ENCODE peak calls at places on chromosomes 12 and 14, in ten cellular contexts. B is stimulated activated naive CD8-positive, alpha-beta T cell treated with anti-CD3 and anti-CD28 coated beads, Interleukin-15, Interleukin-2, amounts not matched to agents 100 U/mL and 50 U/mL, for 24 hours; E is gastroesophageal sphincter; G is heart left ventricle; T is activated CD8-positive, alpha-beta T cell treated with anti-CD3 and anti-CD28 coated beads, Interleukin-2, amount 10 ng/mL, durations not matched to agents 7 days and 5 days; O is Right ventricle myocardium superior; M is CD8-positive, alpha-beta T cell; D is activated CD4-positive, alpha-beta T cell treated with anti-CD3 and anti-CD28 coated beads for 36 hours; Y is activated T-cell treated with anti-CD3 and anti-CD28 coated beads, Interleukin-2, amount 50 U/mL, for 72 hours; Z is SK-N-SH treated with all-trans-retinoic acid at 6 μM for 48 hours. K is an unnamed sample.

GRCh38 chr12:53660064-53660463 is 15.8 kb downstream of the ATP5MC2 start:
- ATAC-seq in O (peak; percentile 65), E (no peak), B (no peak), Y (no peak), D (no peak), Z (peak; percentile 35), M (no peak), G (peak; percentile 73), T (no peak), K (no peak)

GRCh38 chr12:93219947-93220346 is 157.8 kb upstream of the NUDT4 start:
- ATAC-seq in O (peak; percentile 92), Z (no peak), Y (no peak), T (no peak), D (no peak), B (no peak), E (no peak), M (no peak), G (peak; percentile 97), K (no peak)

GRCh38 chr14:56555921-56556570 is 23.6 kb upstream of the TMEM260 start:
- ATAC-seq in E (no peak), B (no peak), D (no peak), M (no peak), O (no peak), G (no peak), T (no peak), Y (peak; percentile 70), Z (peak; percentile 82), K (peak; percentile 65)

GRCh38 chr12:55737581-55738112 is 5.3 kb upstream of the GDF11 start:
- ATAC-seq in G (peak; percentile 27), D (peak; percentile 24), B (no peak), E (no peak), Y (no peak), T (peak; percentile 37), O (peak; percentile 11), M (no peak), Z (peak; percentile 41), K (peak; percentile 18)

GRCh38 chr12:90979936-90980335 is 24.8 kb downstream of the EPYC start:
- ATAC-seq in Y (no peak), T (no peak), M (no peak), O (peak; percentile 64), D (no peak), Z (no peak), B (no peak), E (no peak), G (no peak), K (no peak)

GRCh38 chr14:101562659-101563351 is 1.5 kb downstream of the DIO3 start:
- ATAC-seq in B (no peak), T (no peak), D (no peak), O (no peak), G (no peak), Z (no peak), M (peak; percentile 40), Y (peak; percentile 44), E (no peak), K (no peak)

GRCh38 chr12:75658826-75659823 is 147.7 kb upstream of the KRR1 start:
- ATAC-seq in B (peak; percentile 76), E (no peak), G (no peak), T (peak; percentile 73), D (peak; percentile 85), Z (peak; percentile 82), O (no peak), M (no peak), Y (peak; percentile 80), K (peak; percentile 46)

GRCh38 chr12:123657211-123657610 is 13.7 kb upstream of the TCTN2 start:
- ATAC-seq in O (no peak), E (no peak), D (no peak), Y (no peak), G (no peak), M (no peak), T (no peak), B (no peak), Z (no peak), K (no peak)

GRCh38 chr12:33628087-33628486 is 188.5 kb upstream of the SYT10 start:
- ATAC-seq in Y (no peak), Z (no peak), B (no peak), D (no peak), T (no peak), M (no peak), E (no peak), O (no peak), G (no peak), K (no peak)

GRCh38 chr12:48851883-48852733 is at the start of gene DDX23:
- ATAC-seq in E (peak; percentile 99), D (peak; percentile 97), Z (peak; percentile 99), O (peak; percentile 99), M (peak; percentile 90), G (peak; percentile 98), T (peak; percentile 95), B (peak; percentile 97), Y (peak; percentile 96), K (peak; percentile 97)

GRCh38 chr12:81329088-81329487 is 251.2 kb downstream of the ACSS3 start:
- ATAC-seq in M (no peak), D (no peak), Z (peak; percentile 37), B (no peak), Y (no peak), E (peak; percentile 25), G (no peak), T (no peak), O (no peak), K (no peak)

GRCh38 chr12:47328831-47329545 is 249.2 kb upstream of the AMIGO2 start:
- ATAC-seq in Y (peak; percentile 55), B (peak; percentile 36), T (peak; percentile 69), M (peak; percentile 23), G (no peak), D (peak; percentile 73), Z (no peak), E (no peak), O (no peak), K (peak; percentile 71)

GRCh38 chr14:67668559-67668958 is 5.9 kb downstream of the VTI1B start:
- ATAC-seq in Z (no peak), Y (peak; percentile 71), B (peak; percentile 68), G (no peak), M (peak; percentile 30), O (no peak), D (peak; percentile 61), E (no peak), T (no peak), K (no peak)

GRCh38 chr14:102789349-102789748 is 12.1 kb downstream of the TRAF3 start:
- ATAC-seq in D (no peak), G (no peak), Y (no peak), E (no peak), B (no peak), M (no peak), O (no peak), T (no peak), Z (no peak), K (no peak)

K was measured in esophagus mucosa.